ENCODE peak calls at places on chromosomes 12 and 14, in four cellular contexts. L is GM12878, B is HepG2, V is A549. Z is an unnamed sample.

GRCh38 chr14:68534301-68534700 is 258.6 kb downstream of the ZFP36L1 start:
- DNase-seq in L (no peak), B (no peak), V (no peak), Z (no peak)

GRCh38 chr12:56389215-56389850 is 26.7 kb upstream of the APOF start:
- DNase-seq in L (no peak), B (no peak), V (no peak), Z (no peak)

GRCh38 chr14:37150414-37150813 is 22.0 kb downstream of the SLC25A21 start:
- DNase-seq in L (no peak), B (peak), V (peak), Z (peak)

GRCh38 chr14:23631702-23632460 is 4.3 kb upstream of the DHRS2 start:
- DNase-seq in L (peak), B (peak), V (peak), Z (peak)

GRCh38 chr12:111529424-111530368 is 69.4 kb downstream of the ATXN2 start:
- DNase-seq in L (peak), B (peak), V (peak), Z (peak)

GRCh38 chr14:103393687-103394626 is 8.7 kb downstream of the MARK3 start:
- DNase-seq in L (no peak), B (no peak), V (peak), Z (peak)

GRCh38 chr14:42095155-42095554 is 488.5 kb downstream of the LRFN5 start:
- DNase-seq in L (no peak), B (no peak), V (no peak), Z (no peak)

GRCh38 chr14:75714993-75715392 is 53.9 kb downstream of the TTLL5 start:
- DNase-seq in L (no peak), B (no peak), V (no peak), Z (no peak)

GRCh38 chr12:57549203-57549908 is 488 bp upstream of the KIF5A start:
- DNase-seq in L (no peak), B (no peak), V (no peak), Z (no peak)

GRCh38 chr14:68412505-68413496 is 380.1 kb downstream of the ZFP36L1 start:
- DNase-seq in L (no peak), B (no peak), V (peak), Z (no peak)

GRCh38 chr12:53700567-53700966 is 24.7 kb upstream of the ATP5MC2 start:
- DNase-seq in L (no peak), B (no peak), V (no peak), Z (no peak)

GRCh38 chr12:65689508-65689907 is 134.8 kb upstream of the HMGA2 start:
- DNase-seq in L (no peak), B (no peak), V (no peak), Z (no peak)

GRCh38 chr12:31488737-31489338 is 102.1 kb downstream of the DENND5B start:
- DNase-seq in L (no peak), B (no peak), V (no peak), Z (no peak)

GRCh38 chr12:56998981-56999380 is 7.4 kb downstream of the ZBTB39 start:
- DNase-seq in L (peak), B (no peak), V (no peak), Z (no peak)

GRCh38 chr12:122981036-122981471 is 573 bp downstream of the ARL6IP4 start:
- DNase-seq in L (no peak), B (no peak), V (no peak), Z (peak)

GRCh38 chr12:105775351-105775750 is 363.4 kb downstream of the NUAK1 start:
- DNase-seq in L (no peak), B (no peak), V (peak), Z (no peak)

GRCh38 chr12:12266389-12266872 is 413 bp downstream of the LRP6 start:
- DNase-seq in L (no peak), B (no peak), V (no peak), Z (peak)

GRCh38 chr12:104573-105081 is 38.1 kb downstream of the IQSEC3 start:
- DNase-seq in L (no peak), B (peak), V (no peak), Z (no peak)

GRCh38 chr14:63147018-63147417 is 57.2 kb upstream of the RHOJ start:
- DNase-seq in L (no peak), B (no peak), V (no peak), Z (no peak)

GRCh38 chr14:71143391-71144290 is 236.4 kb downstream of the PCNX1 start:
- DNase-seq in L (no peak), B (peak), V (peak), Z (no peak)

GRCh38 chr12:106416273-106416672 is 58.7 kb downstream of the POLR3B start:
- DNase-seq in L (no peak), B (no peak), V (no peak), Z (no peak)

GRCh38 chr12:12533238-12533829 is 29.3 kb downstream of the DUSP16 start:
- DNase-seq in L (no peak), B (peak), V (peak), Z (peak)

GRCh38 chr14:97719931-97720330 is 922.7 kb downstream of the VRK1 start:
- DNase-seq in L (no peak), B (no peak), V (no peak), Z (no peak)

GRCh38 chr12:47767197-47767724 is 5.8 kb upstream of the SLC48A1 start:
- DNase-seq in L (no peak), B (peak), V (peak), Z (no peak)

GRCh38 chr14:50014809-50015208 is 101.6 kb downstream of the VCPKMT start:
- DNase-seq in L (no peak), B (no peak), V (no peak), Z (no peak)

GRCh38 chr12:92844147-92844763 is 84.8 kb downstream of the EEA1 start:
- DNase-seq in L (no peak), B (no peak), V (no peak), Z (no peak)

GRCh38 chr12:105289114-105289904 is 41.2 kb upstream of the C12orf75 start:
- DNase-seq in L (no peak), B (peak), V (no peak), Z (no peak)

GRCh38 chr12:34287986-34288962 is 266.0 kb downstream of the ALG10 start:
- DNase-seq in L (no peak), B (no peak), V (no peak), Z (no peak)

GRCh38 chr12:46661161-46661845 is 164.5 kb downstream of the SLC38A4 start:
- DNase-seq in L (peak), B (peak), V (peak), Z (peak)

GRCh38 chr12:125185740-125186470 is 120.7 kb downstream of the AACS start:
- DNase-seq in L (no peak), B (peak), V (peak), Z (peak)

GRCh38 chr12:109173443-109174240 is 57.3 kb downstream of the ACACB start:
- DNase-seq in L (no peak), B (no peak), V (no peak), Z (no peak)

GRCh38 chr14:56161658-56162057 is 43.4 kb downstream of the PELI2 start:
- DNase-seq in L (no peak), B (no peak), V (no peak), Z (no peak)

GRCh38 chr12:111766608-111767361 is at the start of gene ALDH2:
- DNase-seq in L (no peak), B (peak), V (peak), Z (peak)

GRCh38 chr12:60394680-60395079 is 798.9 kb downstream of the SLC16A7 start:
- DNase-seq in L (no peak), B (no peak), V (no peak), Z (no peak)

DNA sequence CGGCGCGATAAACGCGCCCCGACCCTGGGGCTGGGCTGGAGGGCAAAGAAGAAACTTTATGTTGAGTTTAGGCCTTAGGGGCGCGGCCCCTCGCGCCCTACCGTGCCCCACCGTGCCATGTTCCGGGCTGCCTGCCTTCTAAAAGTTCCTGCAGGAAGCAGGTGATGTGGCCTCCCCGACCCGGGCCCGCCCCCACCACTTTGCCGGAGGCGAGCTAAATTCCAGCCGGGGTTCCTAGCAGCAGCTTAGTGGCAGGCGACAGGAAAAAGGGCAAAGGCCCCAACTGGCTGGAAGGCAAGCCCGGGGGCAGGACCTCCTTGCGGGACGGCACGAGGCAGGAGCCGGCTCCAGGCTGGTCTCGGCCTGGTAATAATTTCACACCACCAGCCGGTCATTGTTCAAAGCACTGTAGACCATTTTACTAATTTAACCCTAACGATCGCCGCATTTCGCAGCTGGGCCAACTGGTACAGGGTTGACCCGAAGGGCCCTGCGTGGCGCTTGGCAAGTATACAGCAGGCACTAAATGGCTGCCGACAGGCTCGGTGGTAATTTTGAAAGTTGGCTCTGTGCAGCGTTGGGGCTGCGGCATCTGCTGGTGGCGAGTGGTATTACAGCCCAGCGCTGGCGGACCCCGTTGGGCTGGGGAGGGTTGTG is 895 bp upstream of the CCDC88C start:
- DNase-seq in L (no peak), B (peak), V (peak), Z (peak)
- TF ChIP-seq PBX3 in L (no peak), B (no peak), V (no peak), Z (no peak)

GRCh38 chr14:32203928-32204357 is 874 bp upstream of the RNU6-8 start:
- DNase-seq in L (no peak), B (peak), V (peak), Z (peak)
- TF ChIP-seq PBX3 in L (no peak), B (no peak), V (no peak), Z (no peak)

DNA sequence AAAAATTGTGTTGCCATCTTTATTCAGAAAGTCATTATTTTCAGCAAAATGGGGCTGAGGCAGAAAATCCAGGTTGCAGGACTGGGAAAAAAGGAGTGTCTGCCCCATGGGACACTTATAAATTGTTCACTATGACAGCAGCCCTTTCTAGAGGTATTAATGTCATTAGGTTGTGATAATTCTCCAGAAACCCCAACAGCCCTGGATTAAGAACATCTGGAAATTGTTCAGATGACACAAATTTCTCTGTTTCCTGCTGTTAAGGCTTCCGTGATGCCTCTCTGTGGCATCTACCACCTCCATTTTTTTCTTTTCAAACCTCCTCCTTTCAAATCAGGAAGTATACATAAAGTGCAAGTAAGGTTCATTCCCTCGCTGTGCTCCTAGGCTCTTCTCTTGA is 25.7 kb downstream of the EGLN3 start:
- DNase-seq in L (no peak), B (no peak), V (no peak), Z (peak)
- TF ChIP-seq PBX3 in L (no peak), B (no peak), V (no peak), Z (no peak)

DNA sequence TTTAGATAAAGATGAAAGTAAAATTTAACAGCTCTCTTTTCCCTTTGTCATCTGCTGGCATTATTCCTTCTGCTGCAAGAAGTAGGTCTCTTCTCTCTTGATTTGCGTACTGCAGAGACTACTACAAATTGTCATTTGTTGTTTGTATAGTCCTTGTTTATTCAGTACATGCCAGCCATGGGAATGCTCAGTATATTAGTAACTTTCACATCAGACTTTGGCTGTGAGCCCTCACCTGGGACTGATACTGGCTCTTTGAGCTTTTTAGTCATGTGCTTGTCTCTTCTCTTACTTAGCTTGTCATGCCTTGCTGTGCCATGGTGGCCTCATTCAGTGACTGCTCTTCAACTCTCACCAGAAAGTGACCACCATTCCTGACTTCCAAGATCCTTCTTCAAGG is 169.8 kb downstream of the PRKCH start:
- DNase-seq in L (no peak), B (peak), V (peak), Z (no peak)
- TF ChIP-seq PBX3 in L (no peak), B (no peak), V (no peak), Z (no peak)

GRCh38 chr14:64507376-64508156 is 3.0 kb downstream of the ZBTB1 start:
- DNase-seq in L (no peak), B (no peak), V (no peak), Z (no peak)
- TF ChIP-seq PBX3 in L (no peak), B (no peak), V (no peak), Z (no peak)

DNA sequence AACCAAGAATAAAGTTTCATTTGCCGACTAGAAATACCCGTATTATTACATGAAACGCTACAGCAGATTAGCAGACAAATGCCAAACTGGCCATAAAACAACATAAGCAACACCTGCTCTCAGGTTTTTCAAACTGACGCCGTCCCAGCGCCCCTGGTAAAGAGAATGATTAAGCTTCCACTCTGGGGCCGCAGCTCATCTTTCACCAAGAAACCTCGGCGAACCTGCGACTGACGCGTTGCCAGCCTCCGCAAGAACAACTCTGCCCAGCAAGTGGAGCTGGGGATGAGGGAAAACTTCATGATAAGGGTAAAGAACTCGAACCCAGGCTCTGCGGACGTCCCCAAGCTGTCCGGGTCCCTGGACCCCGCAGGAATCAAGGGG is 526 bp downstream of the ARL1 start:
- DNase-seq in L (no peak), B (peak), V (no peak), Z (no peak)
- TF ChIP-seq PBX3 in L (no peak), B (no peak), V (no peak), Z (no peak)

GRCh38 chr12:52295663-52296062 is 4.3 kb upstream of the KRT81 start:
- DNase-seq in L (no peak), B (no peak), V (no peak), Z (no peak)
- TF ChIP-seq PBX3 in L (no peak), B (no peak), V (no peak), Z (no peak)

GRCh38 chr12:49537709-49538601 is 875 bp upstream of the KCNH3 start:
- DNase-seq in L (no peak), B (no peak), V (no peak), Z (peak)

GRCh38 chr12:49535921-49536525 is 2.8 kb upstream of the KCNH3 start:
- DNase-seq in L (no peak), B (no peak), V (no peak), Z (no peak)

GRCh38 chr12:49534806-49535278 is 4.0 kb upstream of the KCNH3 start:
- DNase-seq in L (no peak), B (no peak), V (no peak), Z (peak)

GRCh38 chr12:49537231-49537708 is 1.6 kb upstream of the KCNH3 start:
- DNase-seq in L (no peak), B (no peak), V (no peak), Z (no peak)

DNA sequence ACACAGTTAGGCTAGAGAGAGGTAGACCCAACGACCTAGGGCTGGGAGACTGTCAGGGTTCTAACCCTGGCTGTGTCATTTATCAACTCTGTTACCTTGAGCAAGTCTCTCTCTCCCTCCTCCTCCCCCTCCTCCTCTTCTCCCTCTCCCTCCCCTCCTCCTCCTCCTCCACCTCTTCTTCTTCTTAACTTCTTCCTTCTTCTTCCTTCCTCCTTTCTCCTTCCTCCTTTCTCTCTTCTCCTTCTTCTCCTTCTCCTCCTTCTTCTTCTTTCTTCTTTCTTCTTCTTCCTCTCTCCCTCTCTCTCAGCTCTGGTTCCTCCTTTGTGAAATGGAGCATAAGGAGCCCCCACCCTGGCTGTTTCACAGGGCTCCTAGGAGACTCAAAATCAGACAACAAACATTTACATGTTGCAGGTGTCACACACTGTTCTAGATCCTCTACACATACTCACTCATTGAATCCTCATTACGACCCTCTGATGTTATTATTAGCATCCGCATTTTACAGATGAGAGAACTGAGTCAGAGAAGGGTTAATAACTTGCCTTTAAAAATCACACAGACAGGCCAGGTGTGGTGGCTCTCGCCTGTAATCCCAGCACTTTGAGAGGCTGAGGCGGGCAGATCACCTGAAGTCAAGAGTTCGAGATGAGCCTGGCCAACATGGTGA is 2.2 kb upstream of the KCNH3 start:
- DNase-seq in L (no peak), B (no peak), V (no peak), Z (no peak)
- TF ChIP-seq PBX3 in L (no peak), B (no peak), V (no peak), Z (no peak)